ENCODE peak calls at places on chromosomes 6 and 20, in eight cellular contexts. D, B, U, R, M, K, G and O are unnamed samples.

GRCh38 chr6:98463038-98463437 is 371.3 kb upstream of the POU3F2 start:
- ATAC-seq in D (no peak), B (no peak), U (no peak), R (no peak), M (no peak), K (no peak), G (no peak), O (no peak)

GRCh38 chr20:19662638-19662995 is 95.4 kb upstream of the RIN2 start:
- ATAC-seq in D (no peak), B (no peak), U (no peak), R (no peak), M (no peak), K (no peak), G (no peak), O (no peak)

GRCh38 chr6:133083248-133083967 is 157.7 kb upstream of the EYA4 start:
- ATAC-seq in D (peak), B (no peak), U (no peak), R (no peak), M (no peak), K (no peak), G (peak), O (no peak)

GRCh38 chr6:124996411-124996810 is 34.2 kb downstream of the RNF217 start:
- ATAC-seq in D (no peak), B (peak), U (no peak), R (no peak), M (no peak), K (no peak), G (no peak), O (no peak)

GRCh38 chr20:10565191-10565921 is 108.4 kb downstream of the JAG1 start:
- ATAC-seq in D (peak), B (peak), U (peak), R (peak), M (no peak), K (no peak), G (peak), O (no peak)

GRCh38 chr6:105794263-105794662 is 291.9 kb upstream of the PRDM1 start:
- ATAC-seq in D (peak), B (peak), U (peak), R (peak), M (no peak), K (peak), G (peak), O (no peak)

GRCh38 chr6:125421853-125422252 is 120.1 kb upstream of the HDDC2 start:
- ATAC-seq in D (no peak), B (no peak), U (peak), R (peak), M (no peak), K (no peak), G (peak), O (peak)

GRCh38 chr6:41167173-41167963 is 4.5 kb upstream of the TREM2 start:
- ATAC-seq in D (no peak), B (peak), U (no peak), R (no peak), M (no peak), K (no peak), G (no peak), O (no peak)

GRCh38 chr20:57372581-57373350 is 18.4 kb upstream of the RBM38 start:
- ATAC-seq in D (no peak), B (no peak), U (no peak), R (no peak), M (no peak), K (no peak), G (no peak), O (no peak)